ENCODE peak calls at places on chromosomes 13 and 19, in nine cellular contexts. X is body of pancreas; L is breast epithelium; J is AG10803; E is neuronal stem cell; V is tibial artery; Q is mucosa of descending colon; H is astrocyte of the spinal cord; P is naive thymus-derived CD4-positive, alpha-beta T cell. R is an unnamed sample.

GRCh38 chr13:53788286-53788685 is 759.7 kb downstream of the OLFM4 start:
- DNase-seq in Q (no peak), V (no peak), H (no peak), J (no peak), L (no peak), P (no peak), X (no peak), E (no peak), R (no peak)

GRCh38 chr13:89115307-89115706 is 1444.1 kb downstream of the SLITRK5 start:
- DNase-seq in H (no peak), P (no peak), E (no peak), J (no peak), Q (no peak), X (no peak), L (no peak), V (no peak), R (no peak)

GRCh38 chr19:23957660-23958281 is 43.1 kb downstream of the ZNF726 start:
- DNase-seq in E (no peak), Q (no peak), V (no peak), J (peak), L (no peak), H (peak), X (no peak), P (no peak), R (peak)

GRCh38 chr19:53868892-53869804 is 1.5 kb downstream of the MYADM start:
- DNase-seq in P (peak), Q (peak), E (peak), H (peak), L (peak), J (peak), X (peak), V (peak), R (peak)

GRCh38 chr13:110546389-110546788 is 15.1 kb downstream of the RAB20 start:
- DNase-seq in Q (no peak), P (no peak), J (no peak), L (no peak), E (no peak), X (no peak), H (no peak), V (no peak), R (no peak)

GRCh38 chr19:5060591-5061339 is 91.9 kb downstream of the KDM4B start:
- DNase-seq in P (no peak), H (no peak), L (no peak), Q (no peak), J (peak), V (no peak), X (no peak), E (no peak), R (no peak)

GRCh38 chr13:95624020-95624419 is 20.5 kb downstream of the DZIP1 start:
- DNase-seq in X (no peak), P (no peak), Q (no peak), E (peak), H (peak), L (no peak), J (peak), V (no peak), R (peak)

GRCh38 chr19:46950526-46951235 is 69.0 kb upstream of the NPAS1 start:
- DNase-seq in E (no peak), L (no peak), H (no peak), Q (no peak), V (no peak), J (no peak), P (no peak), X (no peak), R (no peak)

GRCh38 chr19:41595890-41596280 is 19.9 kb downstream of the CEACAM21 start:
- DNase-seq in H (no peak), X (no peak), L (no peak), E (no peak), Q (no peak), V (no peak), P (no peak), J (no peak), R (no peak)

GRCh38 chr19:19064098-19064722 is 416 bp downstream of the SLC25A42 start:
- DNase-seq in V (peak), L (no peak), H (no peak), Q (no peak), J (no peak), P (no peak), E (no peak), X (no peak), R (no peak)

GRCh38 chr19:31715249-31715944 is 366.2 kb upstream of the TSHZ3 start:
- DNase-seq in X (no peak), V (no peak), E (no peak), H (no peak), P (no peak), Q (no peak), L (no peak), J (no peak), R (no peak)

GRCh38 chr13:37211542-37211941 is 106.1 kb upstream of the CSNK1A1L start:
- DNase-seq in X (no peak), E (no peak), J (no peak), P (no peak), Q (no peak), L (no peak), H (no peak), V (no peak), R (no peak)

GRCh38 chr19:23382955-23383354 is 12.3 kb downstream of the ZNF91 start:
- DNase-seq in V (no peak), P (no peak), L (no peak), X (no peak), Q (no peak), E (no peak), H (no peak), J (no peak), R (no peak)

GRCh38 chr13:94169783-94170513 is 309.5 kb downstream of the DCT start:
- DNase-seq in Q (peak), H (peak), E (no peak), X (no peak), P (no peak), V (peak), L (no peak), J (peak), R (peak)

GRCh38 chr19:45464861-45465427 is 2.9 kb upstream of the FOSB start:
- DNase-seq in E (no peak), Q (no peak), V (no peak), L (no peak), P (no peak), H (no peak), J (no peak), X (no peak), R (no peak)

GRCh38 chr19:5403968-5404640 is 51.1 kb upstream of the ZNRF4 start:
- DNase-seq in Q (peak), J (peak), X (peak), E (peak), H (peak), L (peak), P (peak), V (peak), R (peak)

GRCh38 chr13:23007430-23007829 is 173.3 kb upstream of the SGCG start:
- DNase-seq in V (no peak), E (no peak), X (no peak), L (no peak), P (no peak), H (no peak), Q (no peak), J (no peak), R (no peak)

GRCh38 chr13:67769063-67769986 is 539.2 kb upstream of the PCDH9 start:
- DNase-seq in E (no peak), L (no peak), P (no peak), V (no peak), X (no peak), Q (peak), H (no peak), J (no peak), R (no peak)

GRCh38 chr19:17091758-17092333 is 16.3 kb downstream of the MYO9B start:
- DNase-seq in Q (peak), V (peak), X (no peak), H (no peak), P (no peak), L (no peak), J (no peak), E (no peak), R (no peak)

GRCh38 chr19:4913996-4914735 is 4.9 kb downstream of the UHRF1 start:
- DNase-seq in X (no peak), J (no peak), H (no peak), Q (no peak), V (no peak), L (no peak), P (no peak), E (no peak), R (peak)

GRCh38 chr19:56958428-56958827 is 117.9 kb upstream of the PEG3 start:
- DNase-seq in H (no peak), E (no peak), J (no peak), L (no peak), Q (no peak), V (no peak), P (no peak), X (no peak), R (no peak)

GRCh38 chr13:24038405-24038804 is 122.1 kb upstream of the SPATA13 start:
- DNase-seq in H (peak), P (no peak), L (no peak), J (no peak), V (no peak), X (no peak), E (no peak), Q (no peak), R (peak)

GRCh38 chr13:77299587-77299986 is 27.3 kb downstream of the MYCBP2 start:
- DNase-seq in P (no peak), V (no peak), H (no peak), Q (no peak), J (peak), E (no peak), X (no peak), L (no peak), R (no peak)

GRCh38 chr13:110702591-110703526 is 3.1 kb downstream of the CARS2 start:
- DNase-seq in J (no peak), E (no peak), P (no peak), H (peak), X (no peak), L (no peak), Q (no peak), V (no peak), R (no peak)

GRCh38 chr13:40668335-40668734 is 1.9 kb upstream of the FOXO1 start:
- DNase-seq in J (no peak), X (no peak), H (no peak), E (no peak), V (peak), Q (peak), L (no peak), P (peak), R (peak)

GRCh38 chr13:102347490-102347889 is 54.4 kb downstream of the FGF14 start:
- DNase-seq in Q (no peak), J (no peak), P (no peak), L (no peak), H (no peak), V (no peak), E (no peak), X (no peak), R (no peak)

GRCh38 chr19:16703677-16704076 is 16.0 kb upstream of the NWD1 start:
- DNase-seq in X (no peak), E (no peak), H (no peak), V (no peak), J (no peak), Q (no peak), P (no peak), L (no peak), R (no peak)

GRCh38 chr13:106514928-106515634 is 20.4 kb downstream of the EFNB2 start:
- DNase-seq in X (no peak), J (no peak), H (peak), E (no peak), L (no peak), V (no peak), P (no peak), Q (no peak), R (no peak)

GRCh38 chr19:19554074-19555023 is 16.3 kb downstream of the CILP2 start:
- DNase-seq in J (peak), X (peak), Q (no peak), V (no peak), P (no peak), L (no peak), H (no peak), E (no peak), R (peak)

GRCh38 chr13:69274231-69274630 is 833.4 kb upstream of the ATXN8OS start:
- DNase-seq in X (no peak), L (no peak), J (no peak), H (no peak), V (no peak), Q (no peak), E (no peak), P (no peak), R (no peak)

GRCh38 chr13:67771106-67771505 is 541.0 kb upstream of the PCDH9 start:
- DNase-seq in Q (no peak), H (no peak), P (no peak), L (no peak), V (no peak), X (no peak), J (no peak), E (no peak), R (no peak)

GRCh38 chr19:41626877-41627276 is at the start of gene CEACAM4:
- DNase-seq in L (no peak), X (no peak), J (no peak), E (no peak), P (no peak), Q (no peak), V (peak), H (no peak), R (no peak)

GRCh38 chr19:33670398-33670797 is 48.6 kb downstream of the CHST8 start:
- DNase-seq in Q (no peak), H (no peak), E (no peak), X (no peak), L (no peak), V (peak), J (no peak), P (no peak), R (no peak)

GRCh38 chr13:74329978-74330377 is 195.8 kb upstream of the KLF12 start:
- DNase-seq in P (no peak), X (no peak), J (no peak), V (no peak), H (no peak), L (no peak), Q (no peak), E (no peak), R (peak)

GRCh38 chr19:5799247-5800241 is 5.3 kb upstream of the NRTN start:
- DNase-seq in Q (no peak), H (no peak), E (no peak), X (peak), V (no peak), L (no peak), P (no peak), J (no peak), R (no peak)

GRCh38 chr19:4870025-4870700 is 2.7 kb upstream of the PLIN3 start:
- DNase-seq in P (no peak), J (peak), X (peak), L (no peak), V (no peak), E (no peak), Q (peak), H (peak), R (peak)

GRCh38 chr19:18833849-18834643 is 2.3 kb downstream of the UPF1 start:
- DNase-seq in Q (no peak), E (no peak), H (no peak), J (no peak), L (no peak), X (no peak), V (no peak), P (no peak), R (peak)

GRCh38 chr19:10510301-10510802 is 6.9 kb downstream of the S1PR5 start:
- DNase-seq in Q (no peak), H (no peak), P (peak), J (no peak), E (peak), X (no peak), L (no peak), V (no peak), R (peak)
- H3K4me3 ChIP-seq in Q (no peak), H (no peak), P (no peak), J (no peak), E (no peak), X (no peak), L (no peak), V (no peak), R (no peak)

DNA sequence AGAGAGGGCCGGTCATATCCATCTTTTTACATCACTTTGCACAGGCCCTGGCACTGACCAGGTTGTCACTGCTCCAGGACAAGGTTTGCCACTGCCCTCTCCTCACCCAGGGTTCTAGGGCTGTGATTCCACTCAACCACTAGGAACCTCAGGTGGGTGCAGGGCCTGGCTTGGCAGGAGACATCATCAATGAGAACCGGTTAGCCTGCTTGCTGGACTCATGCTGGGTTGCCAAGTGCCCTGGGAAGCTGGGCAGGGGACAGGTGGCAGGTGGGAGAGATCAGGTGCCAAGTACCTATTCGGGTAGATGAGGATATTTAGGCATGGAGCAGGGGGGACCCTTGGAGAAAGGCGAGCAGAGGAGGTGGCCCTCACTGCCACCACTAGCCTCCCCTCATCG is 4.2 kb upstream of the CERS4 start:
- DNase-seq in V (no peak), E (no peak), X (peak), Q (no peak), L (peak), P (no peak), J (no peak), H (no peak), R (no peak)
- H3K4me3 ChIP-seq in V (no peak), E (no peak), X (no peak), Q (no peak), L (no peak), P (no peak), J (no peak), H (no peak), R (no peak)

GRCh38 chr19:48401277-48401676 is 7.8 kb downstream of the GRIN2D start:
- DNase-seq in P (no peak), E (no peak), L (no peak), H (no peak), Q (no peak), J (no peak), V (no peak), X (no peak), R (no peak)

GRCh38 chr19:48397263-48397635 is 3.8 kb downstream of the GRIN2D start:
- DNase-seq in V (no peak), E (no peak), L (no peak), H (no peak), J (no peak), X (no peak), P (no peak), Q (no peak), R (no peak)

GRCh38 chr19:48397636-48398328 is 4.3 kb downstream of the GRIN2D start:
- DNase-seq in P (no peak), V (no peak), L (no peak), E (no peak), J (no peak), X (no peak), Q (no peak), H (no peak), R (no peak)

GRCh38 chr19:48398329-48399235 is 5.1 kb downstream of the GRIN2D start:
- DNase-seq in J (peak), H (peak), Q (peak), E (peak), L (no peak), P (peak), X (peak), V (peak), R (peak)

DNA sequence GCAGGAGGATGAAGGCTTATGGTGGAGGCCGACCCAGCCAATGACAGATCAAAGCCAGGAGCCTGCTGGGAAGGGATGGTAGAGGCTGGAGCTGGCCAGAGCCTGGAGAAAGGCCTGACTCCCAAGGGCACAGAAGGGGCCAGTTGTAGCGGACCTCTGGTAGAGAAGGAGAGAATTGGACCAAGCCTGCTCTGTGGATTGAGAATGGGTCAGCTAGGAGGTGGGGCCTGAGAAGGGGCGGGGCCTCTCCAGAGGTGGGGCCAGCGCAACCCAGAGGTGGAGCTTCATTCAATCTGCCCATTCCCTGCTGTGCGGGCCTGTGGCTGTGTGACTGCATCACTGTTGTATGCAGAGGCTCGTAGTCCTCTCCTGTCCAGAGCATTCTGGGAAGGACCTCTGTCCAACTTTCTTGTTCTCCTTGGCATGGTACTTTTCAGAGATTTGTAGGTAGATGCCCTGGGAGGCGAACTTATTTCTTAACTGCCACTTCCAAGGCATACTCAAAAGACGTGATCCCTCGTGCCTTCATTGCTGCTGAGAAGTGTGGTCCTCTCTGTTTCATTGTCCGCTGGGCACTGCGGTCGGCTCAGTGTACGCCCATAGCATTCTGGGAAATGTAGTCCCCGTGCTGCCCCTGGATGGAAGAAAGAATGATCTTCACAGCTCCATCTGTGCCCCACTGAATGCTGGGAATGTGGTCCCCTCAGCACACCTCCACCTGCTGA is 6.7 kb downstream of the GRIN2D start:
- DNase-seq in X (no peak), E (no peak), H (peak), P (no peak), Q (peak), L (no peak), J (peak), V (peak), R (no peak)
- H3K4me3 ChIP-seq in X (no peak), E (peak), H (no peak), P (no peak), Q (no peak), L (no peak), J (peak), V (peak), R (peak)

DNA sequence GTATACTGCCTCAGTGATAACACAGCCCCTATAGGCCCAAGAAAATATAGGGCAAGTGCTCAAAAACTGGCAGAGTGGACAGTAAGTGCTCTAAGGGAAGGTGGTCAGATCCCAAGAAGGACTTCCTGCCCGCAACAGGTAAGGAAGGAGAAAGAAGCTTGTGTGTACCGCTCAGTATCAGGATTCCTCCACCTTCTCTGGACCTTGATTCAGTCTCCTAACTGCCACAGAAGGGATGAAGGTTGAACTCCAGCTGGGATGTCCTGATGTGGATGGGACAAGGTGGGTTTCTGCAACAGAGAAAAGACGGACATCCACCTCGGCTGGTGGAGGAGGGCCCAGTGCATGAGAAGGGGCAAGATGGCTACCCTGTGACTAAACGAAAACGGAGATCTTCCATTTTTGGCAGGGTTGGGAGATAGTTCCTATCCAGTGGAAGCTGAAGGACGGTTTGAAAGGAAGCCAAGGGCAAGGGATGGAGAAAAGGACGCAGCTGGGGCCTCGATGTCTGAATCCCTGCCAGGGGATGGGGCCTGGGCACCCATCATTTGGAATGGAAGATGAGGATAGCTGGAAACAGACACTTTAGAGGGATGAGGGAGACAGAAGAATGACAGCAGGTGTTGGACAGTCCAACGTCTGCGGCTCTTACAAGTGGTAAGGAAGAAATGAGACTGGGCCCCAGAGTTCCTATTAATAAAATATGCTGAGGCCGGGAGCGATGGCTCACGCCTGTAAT is 1.3 kb upstream of the ATF5 start:
- DNase-seq in P (no peak), V (no peak), H (no peak), Q (peak), J (no peak), E (no peak), X (no peak), L (no peak), R (no peak)
- H3K4me3 ChIP-seq in P (peak), V (no peak), H (no peak), Q (no peak), J (peak), E (peak), X (no peak), L (no peak), R (peak)

R was measured in adipocyte.